ENCODE peak calls at places on chromosomes 5 and 9, in five cellular contexts. V, C, R, N and B are unnamed samples.

GRCh38 chr5:1195916-1196315 is 5.5 kb upstream of the SLC6A19 start:
- DNase-seq in V (no peak), C (no peak), R (no peak), N (no peak), B (no peak)

GRCh38 chr5:150611026-150611425 is 29.4 kb upstream of the SYNPO start:
- DNase-seq in V (no peak), C (no peak), R (no peak), N (no peak), B (no peak)

GRCh38 chr9:68447611-68448010 is 91.2 kb downstream of the PGM5 start:
- DNase-seq in V (no peak), C (no peak), R (no peak), N (no peak), B (no peak)

GRCh38 chr9:120982851-120983250 is 56.3 kb upstream of the TRAF1 start:
- DNase-seq in V (no peak), C (no peak), R (no peak), N (no peak), B (no peak)

GRCh38 chr5:80246995-80247729 is 8.7 kb downstream of the SERINC5 start:
- DNase-seq in V (peak; percentile 94), C (peak; percentile 97), R (no peak), N (no peak), B (no peak)

GRCh38 chr9:34717996-34718614 is 8.2 kb upstream of the CCL21 start:
- DNase-seq in V (no peak), C (no peak), R (no peak), N (no peak), B (no peak)

GRCh38 chr5:169299146-169299545 is 1.8 kb downstream of the SLIT3 start:
- DNase-seq in V (no peak), C (no peak), R (no peak), N (no peak), B (no peak)

GRCh38 chr9:76926324-76926731 is 20.4 kb upstream of the PRUNE2 start:
- DNase-seq in V (no peak), C (peak; percentile 83), R (no peak), N (no peak), B (no peak)

GRCh38 chr5:149452007-149452664 is 73.0 kb upstream of the IL17B start:
- DNase-seq in V (no peak), C (peak; percentile 64), R (no peak), N (no peak), B (no peak)

GRCh38 chr9:28270156-28270555 is 696.9 kb upstream of the C9orf72 start:
- DNase-seq in V (no peak), C (no peak), R (no peak), N (no peak), B (no peak)

GRCh38 chr5:113295111-113295539 is 139.7 kb downstream of the TSSK1B start:
- DNase-seq in V (peak; percentile 84), C (no peak), R (no peak), N (no peak), B (no peak)

GRCh38 chr9:128068656-128069221 is 707 bp downstream of the SLC25A25 start:
- DNase-seq in V (peak; percentile 63), C (no peak), R (no peak), N (no peak), B (no peak)

GRCh38 chr5:91188755-91189154 is 194.4 kb downstream of the ARRDC3 start:
- DNase-seq in V (peak; percentile 22), C (no peak), R (no peak), N (no peak), B (no peak)

GRCh38 chr5:56465757-56466127 is 232.6 kb upstream of the ANKRD55 start:
- DNase-seq in V (no peak), C (no peak), R (no peak), N (no peak), B (no peak)

GRCh38 chr5:38607396-38607795 is 51.0 kb upstream of the LIFR start:
- DNase-seq in V (no peak), C (peak; percentile 92), R (no peak), N (no peak), B (no peak)

GRCh38 chr5:59422026-59422941 is 471.2 kb downstream of the PDE4D start:
- DNase-seq in V (no peak), C (peak; percentile 24), R (no peak), N (no peak), B (no peak)

GRCh38 chr5:77012601-77013000 is 17.6 kb upstream of the AGGF1 start:
- DNase-seq in V (no peak), C (no peak), R (no peak), N (no peak), B (no peak)

GRCh38 chr9:103661663-103662062 is 432.4 kb upstream of the SMC2 start:
- DNase-seq in V (peak; percentile 38), C (no peak), R (no peak), N (no peak), B (no peak)

GRCh38 chr5:87674235-87674634 is 261.5 kb upstream of the CCNH start:
- DNase-seq in V (peak; percentile 70), C (no peak), R (no peak), N (no peak), B (no peak)

GRCh38 chr5:43997647-43998251 is 391.5 kb downstream of the FGF10 start:
- DNase-seq in V (peak; percentile 29), C (peak; percentile 1), R (no peak), N (no peak), B (no peak)

GRCh38 chr5:72394688-72395087 is 74.5 kb downstream of the PTCD2 start:
- DNase-seq in V (peak; percentile 23), C (no peak), R (no peak), N (no peak), B (no peak)